ENCODE peak calls at places on chromosomes 3 and 15, in five cellular contexts. B is skeletal muscle cell, M is endothelial cell, V is substantia nigra, I is amniotic stem cell. Z is an unnamed sample.

GRCh38 chr3:144771401-144771870 is 799.8 kb downstream of the DIPK2A start:
- DNase-seq in B (no peak), M (no peak), V (no peak), I (no peak), Z (no peak)

GRCh38 chr3:162525052-162525451 is 1028.4 kb downstream of the OTOL1 start:
- DNase-seq in B (peak; percentile 99), M (no peak), V (no peak), I (peak; percentile 47), Z (no peak)

GRCh38 chr3:36740822-36741221 is 23.5 kb downstream of the DCLK3 start:
- DNase-seq in V (no peak), B (no peak), M (no peak), I (no peak), Z (no peak)

GRCh38 chr3:12371525-12372140 is 82.8 kb downstream of the PPARG start:
- DNase-seq in V (no peak), M (no peak), B (no peak), I (no peak), Z (no peak)

GRCh38 chr3:51860703-51861665 is at the start of gene IQCF2:
- DNase-seq in B (no peak), I (no peak), M (no peak), V (no peak), Z (no peak)

GRCh38 chr3:187243933-187244564 is 46.8 kb downstream of the RTP1 start:
- DNase-seq in I (no peak), B (no peak), V (no peak), M (no peak), Z (no peak)

GRCh38 chr3:18098960-18099587 is 326.1 kb downstream of the SATB1 start:
- DNase-seq in M (no peak), I (peak; percentile 73), V (no peak), B (peak; percentile 59), Z (no peak)

GRCh38 chr15:33860749-33861148 is 107.5 kb upstream of the CHRM5 start:
- DNase-seq in I (peak; percentile 18), V (no peak), B (peak; percentile 23), M (no peak), Z (no peak)

GRCh38 chr3:430186-430585 is 233.6 kb downstream of the CHL1 start:
- DNase-seq in M (no peak), V (no peak), B (no peak), I (no peak), Z (no peak)

GRCh38 chr3:163166197-163166596 is 1669.6 kb downstream of the OTOL1 start:
- DNase-seq in I (no peak), V (no peak), B (no peak), M (no peak), Z (no peak)

GRCh38 chr15:71080705-71081104 is 34.6 kb upstream of the THSD4 start:
- DNase-seq in M (no peak), B (peak; percentile 87), V (no peak), I (no peak), Z (no peak)

GRCh38 chr15:43883571-43883970 is 56.8 kb downstream of the WDR76 start:
- DNase-seq in B (no peak), V (no peak), M (no peak), I (no peak), Z (no peak)

GRCh38 chr15:101472033-101472432 is 17.5 kb downstream of the PCSK6 start:
- DNase-seq in V (no peak), M (no peak), B (no peak), I (no peak), Z (no peak)